ENCODE peak calls at places on chromosome 5, in seven cellular contexts. Z is NCI-H1092, V is RWPE1, X is H7, H is ureter, F is Daoy, S is AG20443. C is an unnamed sample.

GRCh38 chr5:163727028-163727427 is 221.6 kb downstream of the MAT2B start:
- DNase-seq in Z (no peak), H (no peak), S (no peak), F (no peak), V (no peak), X (no peak), C (no peak)

GRCh38 chr5:177427211-177427822 is 841 bp downstream of the GRK6 start:
- DNase-seq in F (no peak), Z (no peak), H (no peak), V (no peak), S (no peak), X (no peak), C (no peak)

GRCh38 chr5:58207076-58207475 is 252.8 kb downstream of the PLK2 start:
- DNase-seq in Z (no peak), S (no peak), F (no peak), X (no peak), V (no peak), H (no peak), C (no peak)

GRCh38 chr5:178325311-178326053 is 92.9 kb upstream of the PHYKPL start:
- DNase-seq in X (no peak), Z (no peak), H (no peak), S (no peak), F (no peak), V (no peak), C (peak; percentile 15)

GRCh38 chr5:57736716-57737115 is 254.1 kb upstream of the ACTBL2 start:
- DNase-seq in H (no peak), F (no peak), Z (no peak), X (no peak), V (no peak), S (no peak), C (no peak)

GRCh38 chr5:74550927-74551326 is 89.6 kb downstream of the ENC1 start:
- DNase-seq in S (no peak), V (no peak), F (no peak), X (no peak), Z (no peak), H (no peak), C (no peak)

GRCh38 chr5:143570989-143571388 is 167.5 kb upstream of the NR3C1 start:
- DNase-seq in F (no peak), V (no peak), X (no peak), S (no peak), Z (no peak), H (no peak), C (no peak)

GRCh38 chr5:5678909-5679308 is 256.4 kb downstream of the ICE1 start:
- DNase-seq in F (peak; percentile 74), V (no peak), S (no peak), Z (no peak), X (no peak), H (no peak), C (peak; percentile 85)

GRCh38 chr5:16957305-16958165 is 21.4 kb upstream of the MYO10 start:
- DNase-seq in V (peak; percentile 67), Z (no peak), X (no peak), F (peak; percentile 91), H (no peak), S (peak; percentile 66), C (no peak)

GRCh38 chr5:96408276-96408777 is 24.7 kb downstream of the PCSK1 start:
- DNase-seq in H (no peak), F (peak; percentile 32), X (no peak), V (peak; percentile 98), Z (no peak), S (peak; percentile 70), C (no peak)

GRCh38 chr5:175895701-175896102 is 24.3 kb downstream of the CPLX2 start:
- DNase-seq in Z (no peak), V (no peak), X (peak; percentile 64), H (no peak), F (peak; percentile 55), S (no peak), C (no peak)

GRCh38 chr5:166088389-166089039 is 2202.9 kb upstream of the WWC1 start:
- DNase-seq in Z (no peak), V (no peak), S (no peak), F (no peak), H (no peak), X (peak; percentile 10), C (no peak)

C was measured in aorta.